ENCODE peak calls at places on chromosomes 16 and 17, in four cellular contexts. One of them, this sample, is unnamed.

GRCh38 chr16:89489731-89490385 is 503 bp downstream of the ANKRD11 start:
- DNase-seq in lung: no peak
- DNase-seq in RWPE2: no peak
- DNase-seq in esophagus squamous epithelium: no peak
- DNase-seq in this sample: no peak

GRCh38 chr16:68835970-68836369 is 7.4 kb upstream of the TANGO6 start:
- DNase-seq in lung: no peak
- DNase-seq in RWPE2: no peak
- DNase-seq in esophagus squamous epithelium: no peak
- DNase-seq in this sample: no peak

GRCh38 chr16:57645691-57646387 is 17.4 kb downstream of the ADGRG1 start:
- DNase-seq in lung: no peak
- DNase-seq in RWPE2: no peak
- DNase-seq in esophagus squamous epithelium: no peak
- DNase-seq in this sample: no peak

GRCh38 chr16:62041401-62041800 is 5.2 kb upstream of the CDH8 start:
- DNase-seq in lung: no peak
- DNase-seq in RWPE2: no peak
- DNase-seq in esophagus squamous epithelium: no peak
- DNase-seq in this sample: no peak

GRCh38 chr16:53209489-53209888 is 154.7 kb downstream of the CHD9 start:
- DNase-seq in lung: no peak
- DNase-seq in RWPE2: no peak
- DNase-seq in esophagus squamous epithelium: no peak
- DNase-seq in this sample: no peak

GRCh38 chr16:88464447-88465318 is 11.6 kb downstream of the ZFPM1 start:
- DNase-seq in lung: no peak
- DNase-seq in RWPE2: no peak
- DNase-seq in esophagus squamous epithelium: no peak
- DNase-seq in this sample: no peak

GRCh38 chr16:12529582-12529981 is 274.1 kb downstream of the CPPED1 start:
- DNase-seq in lung: no peak
- DNase-seq in RWPE2: no peak
- DNase-seq in esophagus squamous epithelium: no peak
- DNase-seq in this sample: no peak

GRCh38 chr17:74386397-74386796 is 19.1 kb downstream of the GPR142 start:
- DNase-seq in lung: no peak
- DNase-seq in RWPE2: no peak
- DNase-seq in esophagus squamous epithelium: no peak
- DNase-seq in this sample: peak; percentile 9

GRCh38 chr17:76337413-76337777 is 16.3 kb downstream of the PRPSAP1 start:
- DNase-seq in lung: no peak
- DNase-seq in RWPE2: no peak
- DNase-seq in esophagus squamous epithelium: no peak
- DNase-seq in this sample: no peak

GRCh38 chr16:80804451-80805383 is at the start of gene CDYL2:
- DNase-seq in lung: peak; percentile 29
- DNase-seq in RWPE2: no peak
- DNase-seq in esophagus squamous epithelium: no peak
- DNase-seq in this sample: peak; percentile 36

GRCh38 chr16:85584192-85584757 is 28.8 kb upstream of the GSE1 start:
- DNase-seq in lung: no peak
- DNase-seq in RWPE2: no peak
- DNase-seq in esophagus squamous epithelium: no peak
- DNase-seq in this sample: no peak

GRCh38 chr17:50372708-50373556 is at the start of the genes EME1 and MRPL27:
- DNase-seq in lung: peak; percentile 90
- DNase-seq in RWPE2: peak; percentile 85
- DNase-seq in esophagus squamous epithelium: peak; percentile 38
- DNase-seq in this sample: peak; percentile 89

GRCh38 chr16:65414284-65414984 is 292.6 kb upstream of the CDH11 start:
- DNase-seq in lung: no peak
- DNase-seq in RWPE2: peak; percentile 64
- DNase-seq in esophagus squamous epithelium: no peak
- DNase-seq in this sample: no peak

GRCh38 chr16:47019563-47019962 is 46.1 kb upstream of the DNAJA2 start:
- DNase-seq in lung: no peak
- DNase-seq in RWPE2: no peak
- DNase-seq in esophagus squamous epithelium: no peak
- DNase-seq in this sample: no peak

GRCh38 chr17:68095205-68095811 is 59.8 kb downstream of the KPNA2 start:
- DNase-seq in lung: no peak
- DNase-seq in RWPE2: no peak
- DNase-seq in esophagus squamous epithelium: no peak
- DNase-seq in this sample: no peak

GRCh38 chr17:72419866-72420774 is 299.3 kb downstream of the SOX9 start:
- DNase-seq in lung: no peak
- DNase-seq in RWPE2: no peak
- DNase-seq in esophagus squamous epithelium: no peak
- DNase-seq in this sample: peak; percentile 36

GRCh38 chr17:73552300-73553088 is 91.8 kb downstream of the SDK2 start:
- DNase-seq in lung: peak; percentile 46
- DNase-seq in RWPE2: peak; percentile 51
- DNase-seq in esophagus squamous epithelium: no peak
- DNase-seq in this sample: peak; percentile 50

GRCh38 chr17:56149266-56150036 is 3.8 kb upstream of the ANKFN1 start:
- DNase-seq in lung: no peak
- DNase-seq in RWPE2: no peak
- DNase-seq in esophagus squamous epithelium: no peak
- DNase-seq in this sample: no peak

GRCh38 chr16:89045881-89046280 is 47.8 kb upstream of the ACSF3 start:
- DNase-seq in lung: no peak
- DNase-seq in RWPE2: peak; percentile 7
- DNase-seq in esophagus squamous epithelium: no peak
- DNase-seq in this sample: no peak

GRCh38 chr16:57146735-57147134 is 39.1 kb downstream of the PSME3IP1 start:
- DNase-seq in lung: no peak
- DNase-seq in RWPE2: no peak
- DNase-seq in esophagus squamous epithelium: no peak
- DNase-seq in this sample: no peak

GRCh38 chr17:45372325-45372869 is 55.6 kb upstream of the MAP3K14 start:
- DNase-seq in lung: no peak
- DNase-seq in RWPE2: peak; percentile 48
- DNase-seq in esophagus squamous epithelium: no peak
- DNase-seq in this sample: no peak

GRCh38 chr16:17251496-17251895 is 219.3 kb downstream of the XYLT1 start:
- DNase-seq in lung: no peak
- DNase-seq in RWPE2: no peak
- DNase-seq in esophagus squamous epithelium: no peak
- DNase-seq in this sample: no peak

GRCh38 chr17:50845260-50846147 is 10.1 kb downstream of the WFIKKN2 start:
- DNase-seq in lung: no peak
- DNase-seq in RWPE2: no peak
- DNase-seq in esophagus squamous epithelium: no peak
- DNase-seq in this sample: no peak

GRCh38 chr16:69563605-69564580 is 1.9 kb upstream of the NFAT5 start:
- DNase-seq in lung: no peak
- DNase-seq in RWPE2: no peak
- DNase-seq in esophagus squamous epithelium: no peak
- DNase-seq in this sample: no peak

GRCh38 chr17:42457107-42457787 is 1.4 kb upstream of the ATP6V0A1 start:
- DNase-seq in lung: no peak
- DNase-seq in RWPE2: no peak
- DNase-seq in esophagus squamous epithelium: no peak
- DNase-seq in this sample: no peak

GRCh38 chr16:29877266-29877961 is 14.4 kb upstream of the CDIPT start:
- DNase-seq in lung: peak; percentile 78
- DNase-seq in RWPE2: no peak
- DNase-seq in esophagus squamous epithelium: no peak
- DNase-seq in this sample: peak; percentile 12

GRCh38 chr17:41689497-41690299 is 1.0 kb downstream of the EIF1 start:
- DNase-seq in lung: peak; percentile 53
- DNase-seq in RWPE2: no peak
- DNase-seq in esophagus squamous epithelium: no peak
- DNase-seq in this sample: no peak

GRCh38 chr17:16259926-16260325 is 42.9 kb downstream of the PIGL start:
- DNase-seq in lung: no peak
- DNase-seq in RWPE2: no peak
- DNase-seq in esophagus squamous epithelium: no peak
- DNase-seq in this sample: no peak

GRCh38 chr17:73268582-73269328 is 7.1 kb upstream of the CPSF4L start:
- DNase-seq in lung: no peak
- DNase-seq in RWPE2: no peak
- DNase-seq in esophagus squamous epithelium: no peak
- DNase-seq in this sample: no peak

GRCh38 chr16:67847064-67847861 is at the start of gene CENPT:
- DNase-seq in lung: peak; percentile 51
- DNase-seq in RWPE2: no peak
- DNase-seq in esophagus squamous epithelium: no peak
- DNase-seq in this sample: peak; percentile 29

GRCh38 chr17:45147102-45147580 is 1.1 kb upstream of the HEXIM1 start:
- DNase-seq in lung: peak; percentile 51
- DNase-seq in RWPE2: no peak
- DNase-seq in esophagus squamous epithelium: no peak
- DNase-seq in this sample: peak; percentile 67

GRCh38 chr16:6898896-6899295 is 433.7 kb upstream of the RBFOX1 start:
- DNase-seq in lung: no peak
- DNase-seq in RWPE2: no peak
- DNase-seq in esophagus squamous epithelium: no peak
- DNase-seq in this sample: no peak

GRCh38 chr17:56867948-56868376 is 34.0 kb downstream of the DGKE start:
- DNase-seq in lung: no peak
- DNase-seq in RWPE2: no peak
- DNase-seq in esophagus squamous epithelium: no peak
- DNase-seq in this sample: no peak

GRCh38 chr16:369275-369865 is 968 bp downstream of the MRPL28 start:
- DNase-seq in lung: no peak
- DNase-seq in RWPE2: peak; percentile 64
- DNase-seq in esophagus squamous epithelium: no peak
- DNase-seq in this sample: no peak

GRCh38 chr16:2535644-2536021 is 2.2 kb upstream of the PDPK1 start:
- DNase-seq in lung: peak; percentile 40
- DNase-seq in RWPE2: no peak
- DNase-seq in esophagus squamous epithelium: no peak
- DNase-seq in this sample: peak; percentile 4

GRCh38 chr16:278863-279366 is 1.5 kb upstream of the ARHGDIG start:
- DNase-seq in lung: peak; percentile 34
- DNase-seq in RWPE2: no peak
- DNase-seq in esophagus squamous epithelium: no peak
- DNase-seq in this sample: peak; percentile 69

GRCh38 chr16:35750701-35751104 is 2291.3 kb downstream of the TP53TG3F start:
- DNase-seq in lung: no peak
- DNase-seq in RWPE2: no peak
- DNase-seq in esophagus squamous epithelium: no peak
- DNase-seq in this sample: no peak

GRCh38 chr16:35750157-35750689 is 2290.8 kb downstream of the TP53TG3F start:
- DNase-seq in lung: peak; percentile 24
- DNase-seq in RWPE2: no peak
- DNase-seq in esophagus squamous epithelium: no peak
- DNase-seq in this sample: no peak

GRCh38 chr16:35747658-35748455 is 2288.4 kb downstream of the TP53TG3F start:
- DNase-seq in lung: no peak
- DNase-seq in RWPE2: no peak
- DNase-seq in esophagus squamous epithelium: no peak
- DNase-seq in this sample: no peak

GRCh38 chr16:35746963-35747657 is 2287.7 kb downstream of the TP53TG3F start:
- DNase-seq in lung: no peak
- DNase-seq in RWPE2: no peak
- DNase-seq in esophagus squamous epithelium: no peak
- DNase-seq in this sample: no peak

GRCh38 chr16:35748621-35749252 is 2289.3 kb downstream of the TP53TG3F start:
- DNase-seq in lung: no peak
- DNase-seq in RWPE2: no peak
- DNase-seq in esophagus squamous epithelium: no peak
- DNase-seq in this sample: no peak
- H3K9me3 ChIP-seq in lung: no peaks in the 10 kb centered on the region
- H3K9me3 ChIP-seq in RWPE2: peaks cover 15% of the 10 kb centered on the region
- H3K9me3 ChIP-seq in esophagus squamous epithelium: peaks cover 35% of the 10 kb centered on the region
- H3K9me3 ChIP-seq in this sample: no peaks in the 10 kb centered on the region

GRCh38 chr16:35569413-35569812 is 2110.0 kb downstream of the TP53TG3F start:
- DNase-seq in lung: no peak
- DNase-seq in RWPE2: no peak
- DNase-seq in esophagus squamous epithelium: no peak
- DNase-seq in this sample: no peak
- H3K9me3 ChIP-seq in lung: no peaks in the 10 kb centered on the region
- H3K9me3 ChIP-seq in RWPE2: peaks cover 3% of the 10 kb centered on the region
- H3K9me3 ChIP-seq in esophagus squamous epithelium: peaks cover 7% of the 10 kb centered on the region
- H3K9me3 ChIP-seq in this sample: no peaks in the 10 kb centered on the region

GRCh38 chr16:60674241-60674640 is 1362.0 kb downstream of the CDH8 start:
- DNase-seq in lung: no peak
- DNase-seq in RWPE2: no peak
- DNase-seq in esophagus squamous epithelium: no peak
- DNase-seq in this sample: no peak
- H3K9me3 ChIP-seq in lung: no peaks in the 10 kb centered on the region
- H3K9me3 ChIP-seq in RWPE2: no peaks in the 10 kb centered on the region
- H3K9me3 ChIP-seq in esophagus squamous epithelium: peaks cover 6% of the 10 kb centered on the region
- H3K9me3 ChIP-seq in this sample: no peaks in the 10 kb centered on the region

DNA sequence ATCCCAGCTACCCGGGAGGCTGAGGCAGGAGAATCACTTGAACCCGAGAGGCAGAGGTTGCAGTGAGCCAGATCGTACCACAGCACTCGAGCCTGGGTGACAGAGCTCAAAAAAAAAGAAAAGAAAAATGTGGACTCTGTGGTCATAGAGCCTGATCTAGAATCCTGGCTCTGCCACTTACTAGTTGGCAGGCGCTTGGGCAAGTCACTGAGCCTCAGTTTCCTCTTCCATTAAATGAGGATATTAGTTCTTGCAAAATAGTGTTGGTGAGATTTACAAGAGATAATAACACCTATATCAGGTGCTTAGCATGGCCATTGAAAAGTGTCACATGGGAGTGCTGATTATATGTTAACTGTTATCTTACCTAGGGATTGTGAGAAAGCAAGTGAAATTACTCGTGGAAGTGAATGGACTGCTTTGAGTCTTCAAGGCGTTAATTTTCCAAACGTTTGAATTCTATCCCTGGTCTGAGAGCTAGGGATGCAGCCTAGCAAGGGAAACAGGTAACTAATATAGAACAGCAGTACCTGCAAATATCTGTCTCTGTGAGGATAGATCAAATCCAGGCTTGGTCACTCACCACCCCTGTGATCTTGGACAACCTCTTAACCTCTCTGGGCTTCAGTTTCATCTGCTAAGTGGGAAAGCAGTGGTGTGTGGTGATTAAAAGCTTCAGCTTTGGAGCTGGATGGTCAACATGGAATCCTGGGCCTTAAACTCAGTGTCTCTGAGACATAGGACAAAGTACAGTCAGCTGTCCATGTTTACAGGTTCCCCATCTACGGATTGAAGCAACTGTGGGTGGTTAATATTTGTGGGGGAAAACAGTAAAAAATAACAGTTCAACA is 953 bp upstream of the NSMCE1 start:
- DNase-seq in lung: no peak
- DNase-seq in RWPE2: no peak
- DNase-seq in esophagus squamous epithelium: no peak
- DNase-seq in this sample: no peak
- H3K9me3 ChIP-seq in lung: no peaks in the 10 kb centered on the region
- H3K9me3 ChIP-seq in RWPE2: no peaks in the 10 kb centered on the region
- H3K9me3 ChIP-seq in esophagus squamous epithelium: no peaks in the 10 kb centered on the region
- H3K9me3 ChIP-seq in this sample: no peaks in the 10 kb centered on the region

DNA sequence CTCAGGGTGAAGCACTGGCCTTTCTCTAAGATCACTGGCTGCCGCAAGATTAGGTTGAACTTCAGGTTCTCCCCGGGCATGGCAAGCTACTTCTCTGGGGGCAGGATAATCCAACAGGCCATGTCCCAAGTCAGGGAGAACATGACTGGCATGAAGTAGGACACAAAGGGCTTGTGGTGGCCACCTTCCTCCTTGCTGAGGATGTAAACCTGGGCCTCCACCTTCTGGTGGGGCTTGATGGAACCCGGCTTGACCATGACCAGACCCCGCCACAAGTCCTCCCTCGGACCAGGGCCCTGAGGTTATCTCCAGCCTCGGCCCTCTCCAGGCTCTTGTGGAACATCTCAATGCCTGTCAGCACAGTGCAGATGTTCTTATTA is 211.1 kb upstream of the WSB1 start:
- DNase-seq in lung: no peak
- DNase-seq in RWPE2: no peak
- DNase-seq in esophagus squamous epithelium: no peak
- DNase-seq in this sample: no peak
- H3K9me3 ChIP-seq in lung: no peaks in the 10 kb centered on the region
- H3K9me3 ChIP-seq in RWPE2: no peaks in the 10 kb centered on the region
- H3K9me3 ChIP-seq in esophagus squamous epithelium: no peaks in the 10 kb centered on the region
- H3K9me3 ChIP-seq in this sample: no peaks in the 10 kb centered on the region

This sample was measured in thyroid gland.